ENCODE peak calls at places on chromosomes 13 and 19, in five cellular contexts. M is PC-3, D is mammary epithelial cell, V is neuronal stem cell, E is OCI-LY7. A is an unnamed sample.

GRCh38 chr13:112637017-112637801 is 49.3 kb upstream of the TUBGCP3 start:
- DNase-seq in D (no peak), E (no peak), V (no peak), M (no peak), A (no peak)

GRCh38 chr13:99977912-99978780 is 3.4 kb upstream of the ZIC2 start:
- DNase-seq in D (no peak), M (no peak), V (no peak), E (no peak), A (no peak)

GRCh38 chr13:20401958-20402856 is 123.5 kb downstream of the CRYL1 start:
- DNase-seq in M (peak), E (no peak), V (no peak), D (peak), A (no peak)

GRCh38 chr13:20118268-20119140 is 42.3 kb downstream of the GJA3 start:
- DNase-seq in V (no peak), D (no peak), M (peak), E (no peak), A (no peak)

GRCh38 chr13:68047889-68048288 is 817.8 kb upstream of the PCDH9 start:
- DNase-seq in V (no peak), D (peak), M (peak), E (no peak), A (no peak)

GRCh38 chr19:6551607-6552450 is 21.0 kb downstream of the TNFSF9 start:
- DNase-seq in V (no peak), D (no peak), M (no peak), E (no peak), A (peak)

GRCh38 chr13:79393564-79394249 is 12.3 kb downstream of the RBM26 start:
- DNase-seq in M (peak), E (peak), D (no peak), V (no peak), A (peak)

GRCh38 chr13:109422163-109422562 is 364.2 kb downstream of the IRS2 start:
- DNase-seq in D (no peak), E (no peak), V (no peak), M (no peak), A (no peak)

GRCh38 chr13:29519921-29520320 is 75.6 kb downstream of the SLC7A1 start:
- DNase-seq in D (no peak), V (no peak), E (no peak), M (no peak), A (no peak)

GRCh38 chr13:48222358-48223015 is 10.5 kb upstream of the ITM2B start:
- DNase-seq in V (no peak), D (peak), M (no peak), E (no peak), A (peak)

GRCh38 chr13:19927117-19927734 is 31.3 kb upstream of the ZMYM2 start:
- DNase-seq in M (peak), V (no peak), E (peak), D (peak), A (peak)

GRCh38 chr13:94168784-94169512 is 310.5 kb downstream of the DCT start:
- DNase-seq in V (no peak), D (no peak), M (no peak), E (no peak), A (no peak)

GRCh38 chr19:33405491-33406461 is 32.3 kb downstream of the CEBPG start:
- DNase-seq in V (no peak), E (no peak), M (no peak), D (no peak), A (no peak)

GRCh38 chr19:37654525-37654832 is 786 bp downstream of the ZFP30 start:
- DNase-seq in M (peak), D (peak), V (no peak), E (peak), A (peak)

GRCh38 chr13:41942462-41943094 is 18.3 kb downstream of the VWA8 start:
- DNase-seq in E (peak), M (peak), D (peak), V (peak), A (peak)

GRCh38 chr19:49430678-49431329 is 5.6 kb downstream of the GFY start:
- DNase-seq in M (no peak), D (no peak), V (no peak), E (peak), A (peak)

GRCh38 chr13:49587311-49587847 is 2.0 kb upstream of the RCBTB1 start:
- DNase-seq in E (no peak), M (peak), D (peak), V (no peak), A (no peak)

GRCh38 chr13:82661126-82661525 is 1221.1 kb downstream of the SLITRK1 start:
- DNase-seq in D (no peak), V (no peak), E (no peak), M (no peak), A (no peak)

GRCh38 chr13:97254809-97255208 is 32.7 kb downstream of the MBNL2 start:
- DNase-seq in V (no peak), E (no peak), M (peak), D (peak), A (no peak)

GRCh38 chr13:113403255-113404104 is 39.5 kb upstream of the GRTP1 start:
- DNase-seq in D (no peak), E (no peak), M (no peak), V (no peak), A (no peak)

GRCh38 chr19:42538841-42539709 is 10.8 kb upstream of the CEACAM1 start:
- DNase-seq in V (no peak), M (no peak), E (no peak), D (no peak), A (no peak)

GRCh38 chr19:34171539-34171876 is 796 bp upstream of the LSM14A start:
- DNase-seq in D (peak), M (peak), E (no peak), V (no peak), A (no peak)

GRCh38 chr13:22454586-22454985 is 726.2 kb upstream of the SGCG start:
- DNase-seq in D (no peak), V (no peak), E (no peak), M (no peak), A (no peak)

GRCh38 chr19:1811472-1811894 is 593 bp downstream of the ATP8B3 start:
- DNase-seq in E (peak), M (peak), V (no peak), D (peak), A (no peak)

GRCh38 chr19:35272122-35272715 is 3.5 kb downstream of the USF2 start:
- DNase-seq in E (no peak), D (no peak), V (no peak), M (no peak), A (no peak)

GRCh38 chr13:40617801-40618356 is 48.6 kb downstream of the FOXO1 start:
- DNase-seq in E (no peak), M (no peak), D (no peak), V (no peak), A (no peak)

GRCh38 chr19:52270266-52270885 is 989 bp downstream of the ZNF766 start:
- DNase-seq in M (no peak), E (no peak), V (no peak), D (peak), A (peak)

GRCh38 chr13:40206241-40207109 is 460.0 kb downstream of the FOXO1 start:
- DNase-seq in M (peak), D (peak), V (no peak), E (peak), A (peak)

GRCh38 chr19:5296021-5296420 is 44.6 kb downstream of the PTPRS start:
- DNase-seq in E (no peak), V (no peak), M (no peak), D (no peak), A (no peak)
- H3K4me2 ChIP-seq in E (no peak), V (no peak), M (no peak), D (no peak), A (no peak)

GRCh38 chr19:7926021-7926726 is at the start of gene CTXN1:
- DNase-seq in V (peak), E (peak), M (peak), D (no peak), A (peak)

GRCh38 chr19:7928334-7928706 is 2.4 kb upstream of the CTXN1 start:
- DNase-seq in D (no peak), V (no peak), M (no peak), E (no peak), A (no peak)

GRCh38 chr19:7927605-7928333 is 1.8 kb upstream of the CTXN1 start:
- DNase-seq in V (no peak), D (no peak), E (no peak), M (no peak), A (no peak)

GRCh38 chr19:7925171-7925837 is 631 bp downstream of the CTXN1 start:
- DNase-seq in V (peak), D (no peak), M (peak), E (peak), A (peak)

DNA sequence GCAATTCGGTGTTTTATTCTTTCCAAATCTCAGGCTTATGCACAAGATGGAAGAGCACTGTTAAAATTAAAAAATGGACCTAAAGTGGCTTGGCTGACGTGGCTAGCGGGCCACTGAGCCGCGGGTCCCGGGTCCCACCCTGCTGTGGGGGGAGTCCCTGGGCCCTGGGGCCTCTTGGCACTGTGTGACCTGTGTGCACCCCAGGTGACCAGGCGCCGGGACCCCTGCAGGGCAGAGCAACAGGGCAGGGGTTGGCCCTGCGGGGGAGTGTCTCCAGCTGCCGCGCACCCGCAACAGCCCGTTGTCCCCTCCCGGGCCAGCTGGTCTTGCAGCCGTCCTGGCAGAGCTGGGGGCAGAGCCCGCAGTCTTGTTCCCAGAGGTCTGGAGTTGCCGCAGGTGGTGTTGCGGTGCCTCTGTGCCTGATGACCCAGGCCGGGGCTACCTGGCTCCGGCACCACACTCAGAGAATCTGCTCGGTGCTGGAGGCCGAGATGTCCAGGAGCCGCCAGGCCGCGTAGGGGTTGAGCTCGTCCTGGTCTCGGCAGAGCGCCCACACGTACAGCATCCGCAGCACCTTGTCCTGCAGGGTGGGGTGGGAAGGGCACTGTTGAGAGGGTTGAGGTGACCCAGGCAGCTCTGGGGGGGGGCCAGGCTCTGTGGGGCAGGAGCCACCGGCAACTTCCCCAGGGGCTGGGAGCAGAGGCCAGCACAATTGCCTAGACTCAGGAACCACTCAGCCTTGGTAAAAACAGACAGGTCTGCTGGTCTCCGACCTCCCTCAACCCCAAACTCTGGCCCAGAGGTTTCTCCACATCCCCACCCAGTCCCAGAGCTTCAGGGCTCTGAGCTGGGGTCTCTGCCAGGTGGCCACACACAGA is 1.0 kb upstream of the CTXN1 start:
- DNase-seq in E (no peak), D (no peak), V (no peak), M (no peak), A (no peak)
- H3K4me2 ChIP-seq in E (peak), D (no peak), V (no peak), M (peak), A (no peak)

GRCh38 chr19:51123381-51124186 is 1.1 kb upstream of the SIGLEC9 start:
- DNase-seq in V (no peak), E (peak), M (no peak), D (no peak), A (peak)
- H3K4me2 ChIP-seq in V (no peak), E (peak), M (no peak), D (no peak), A (no peak)

GRCh38 chr19:53467138-53467502 is 413 bp upstream of the ZNF813 start:
- DNase-seq in M (no peak), V (no peak), D (no peak), E (no peak), A (no peak)
- H3K4me2 ChIP-seq in M (peak), V (peak), D (peak), E (peak), A (peak)

A was measured in Karpas-422.